ENCODE peak calls at places on chromosomes 2 and 18, in six cellular contexts. One of them, this sample, is unnamed.

GRCh38 chr2:137357641-137358040 is 592.3 kb downstream of the THSD7B start:
- DNase-seq in ovary: no peak
- DNase-seq in body of pancreas: no peak
- DNase-seq in gastrocnemius medialis: no peak
- DNase-seq in tibial nerve: no peak
- DNase-seq in Peyer's patch: no peak
- DNase-seq in this sample: no peak

GRCh38 chr2:10178751-10179150 is 56.2 kb downstream of the RRM2 start:
- DNase-seq in Peyer's patch: no peak
- DNase-seq in ovary: no peak
- DNase-seq in body of pancreas: no peak
- DNase-seq in gastrocnemius medialis: no peak
- DNase-seq in tibial nerve: no peak
- DNase-seq in this sample: no peak

GRCh38 chr18:47404845-47405244 is 153.4 kb upstream of the SKOR2 start:
- DNase-seq in gastrocnemius medialis: no peak
- DNase-seq in Peyer's patch: no peak
- DNase-seq in ovary: no peak
- DNase-seq in tibial nerve: no peak
- DNase-seq in body of pancreas: no peak
- DNase-seq in this sample: no peak

GRCh38 chr2:74760875-74761630 is 72.9 kb upstream of the HK2 start:
- DNase-seq in Peyer's patch: no peak
- DNase-seq in body of pancreas: no peak
- DNase-seq in gastrocnemius medialis: no peak
- DNase-seq in ovary: no peak
- DNase-seq in tibial nerve: no peak
- DNase-seq in this sample: no peak

GRCh38 chr18:10131783-10132381 is 218.1 kb downstream of the VAPA start:
- DNase-seq in Peyer's patch: peak
- DNase-seq in body of pancreas: peak
- DNase-seq in tibial nerve: no peak
- DNase-seq in ovary: peak
- DNase-seq in gastrocnemius medialis: no peak
- DNase-seq in this sample: peak

GRCh38 chr2:38284971-38285370 is 92.1 kb downstream of the ATL2 start:
- DNase-seq in ovary: no peak
- DNase-seq in gastrocnemius medialis: no peak
- DNase-seq in body of pancreas: no peak
- DNase-seq in tibial nerve: no peak
- DNase-seq in Peyer's patch: no peak
- DNase-seq in this sample: no peak

GRCh38 chr2:45237128-45237527 is 227.9 kb upstream of the SIX2 start:
- DNase-seq in ovary: no peak
- DNase-seq in gastrocnemius medialis: no peak
- DNase-seq in Peyer's patch: no peak
- DNase-seq in tibial nerve: no peak
- DNase-seq in body of pancreas: no peak
- DNase-seq in this sample: no peak

GRCh38 chr2:21656330-21657075 is 532.7 kb downstream of the TDRD15 start:
- DNase-seq in tibial nerve: no peak
- DNase-seq in ovary: no peak
- DNase-seq in gastrocnemius medialis: no peak
- DNase-seq in Peyer's patch: no peak
- DNase-seq in body of pancreas: no peak
- DNase-seq in this sample: no peak

GRCh38 chr2:216713691-216714411 is 18.5 kb upstream of the IGFBP5 start:
- DNase-seq in gastrocnemius medialis: no peak
- DNase-seq in ovary: peak
- DNase-seq in tibial nerve: peak
- DNase-seq in Peyer's patch: no peak
- DNase-seq in body of pancreas: peak
- DNase-seq in this sample: peak

GRCh38 chr18:77177009-77177408 is 44.4 kb upstream of the MBP start:
- DNase-seq in tibial nerve: no peak
- DNase-seq in gastrocnemius medialis: no peak
- DNase-seq in body of pancreas: no peak
- DNase-seq in ovary: no peak
- DNase-seq in Peyer's patch: no peak
- DNase-seq in this sample: no peak

GRCh38 chr2:136135924-136136906 is 18.3 kb upstream of the CXCR4 start:
- DNase-seq in tibial nerve: no peak
- DNase-seq in gastrocnemius medialis: no peak
- DNase-seq in ovary: no peak
- DNase-seq in Peyer's patch: no peak
- DNase-seq in body of pancreas: peak
- DNase-seq in this sample: no peak

GRCh38 chr18:7927119-7927518 is 360.0 kb downstream of the PTPRM start:
- DNase-seq in ovary: no peak
- DNase-seq in tibial nerve: no peak
- DNase-seq in body of pancreas: no peak
- DNase-seq in gastrocnemius medialis: no peak
- DNase-seq in Peyer's patch: no peak
- DNase-seq in this sample: no peak

GRCh38 chr2:205929445-205930027 is 156.4 kb downstream of the INO80D start:
- DNase-seq in Peyer's patch: peak
- DNase-seq in tibial nerve: no peak
- DNase-seq in body of pancreas: peak
- DNase-seq in gastrocnemius medialis: no peak
- DNase-seq in ovary: no peak
- DNase-seq in this sample: no peak

GRCh38 chr2:240393831-240394410 is 41.5 kb upstream of the GPC1 start:
- DNase-seq in tibial nerve: peak
- DNase-seq in ovary: no peak
- DNase-seq in Peyer's patch: peak
- DNase-seq in body of pancreas: peak
- DNase-seq in gastrocnemius medialis: no peak
- DNase-seq in this sample: peak

GRCh38 chr2:46434851-46435273 is 44.5 kb upstream of the TMEM247 start:
- DNase-seq in ovary: no peak
- DNase-seq in tibial nerve: no peak
- DNase-seq in Peyer's patch: no peak
- DNase-seq in body of pancreas: no peak
- DNase-seq in gastrocnemius medialis: no peak
- DNase-seq in this sample: no peak

GRCh38 chr2:191869178-191869577 is 22.3 kb upstream of the CAVIN2 start:
- DNase-seq in ovary: no peak
- DNase-seq in gastrocnemius medialis: no peak
- DNase-seq in tibial nerve: no peak
- DNase-seq in body of pancreas: no peak
- DNase-seq in Peyer's patch: no peak
- DNase-seq in this sample: no peak

GRCh38 chr2:156405586-156405985 is 30.6 kb upstream of the GPD2 start:
- DNase-seq in tibial nerve: no peak
- DNase-seq in Peyer's patch: no peak
- DNase-seq in ovary: no peak
- DNase-seq in gastrocnemius medialis: peak
- DNase-seq in body of pancreas: peak
- DNase-seq in this sample: no peak

GRCh38 chr18:27685807-27686412 is 491.0 kb downstream of the CDH2 start:
- DNase-seq in tibial nerve: no peak
- DNase-seq in ovary: no peak
- DNase-seq in gastrocnemius medialis: no peak
- DNase-seq in body of pancreas: peak
- DNase-seq in Peyer's patch: no peak
- DNase-seq in this sample: no peak

GRCh38 chr18:36187138-36187825 is at the start of gene MOCOS:
- DNase-seq in tibial nerve: peak
- DNase-seq in body of pancreas: peak
- DNase-seq in ovary: peak
- DNase-seq in gastrocnemius medialis: peak
- DNase-seq in Peyer's patch: peak
- DNase-seq in this sample: peak

GRCh38 chr18:54031243-54031642 is 193.2 kb downstream of the MBD2 start:
- DNase-seq in ovary: no peak
- DNase-seq in Peyer's patch: no peak
- DNase-seq in gastrocnemius medialis: no peak
- DNase-seq in tibial nerve: no peak
- DNase-seq in body of pancreas: no peak
- DNase-seq in this sample: no peak

GRCh38 chr18:67281746-67282145 is 234.8 kb downstream of the DSEL start:
- DNase-seq in tibial nerve: no peak
- DNase-seq in ovary: no peak
- DNase-seq in Peyer's patch: no peak
- DNase-seq in body of pancreas: no peak
- DNase-seq in gastrocnemius medialis: no peak
- DNase-seq in this sample: no peak

GRCh38 chr2:216984937-216985336 is 125.1 kb upstream of the TNP1 start:
- DNase-seq in ovary: no peak
- DNase-seq in gastrocnemius medialis: no peak
- DNase-seq in tibial nerve: no peak
- DNase-seq in Peyer's patch: no peak
- DNase-seq in body of pancreas: no peak
- DNase-seq in this sample: no peak

GRCh38 chr2:85733121-85733960 is 20.4 kb upstream of the ATOH8 start:
- DNase-seq in body of pancreas: no peak
- DNase-seq in Peyer's patch: no peak
- DNase-seq in gastrocnemius medialis: peak
- DNase-seq in ovary: no peak
- DNase-seq in tibial nerve: peak
- DNase-seq in this sample: no peak

GRCh38 chr2:231894566-231895380 is 31.4 kb downstream of the NPPC start:
- DNase-seq in Peyer's patch: no peak
- DNase-seq in body of pancreas: no peak
- DNase-seq in ovary: no peak
- DNase-seq in gastrocnemius medialis: no peak
- DNase-seq in tibial nerve: no peak
- DNase-seq in this sample: no peak

GRCh38 chr2:69011611-69012157 is 1.3 kb upstream of the ANTXR1 start:
- DNase-seq in body of pancreas: no peak
- DNase-seq in tibial nerve: no peak
- DNase-seq in ovary: no peak
- DNase-seq in gastrocnemius medialis: no peak
- DNase-seq in Peyer's patch: no peak
- DNase-seq in this sample: no peak

GRCh38 chr2:69017080-69017479 is 4.1 kb downstream of the ANTXR1 start:
- DNase-seq in Peyer's patch: no peak
- DNase-seq in gastrocnemius medialis: no peak
- DNase-seq in tibial nerve: no peak
- DNase-seq in body of pancreas: no peak
- DNase-seq in ovary: peak
- DNase-seq in this sample: no peak

GRCh38 chr2:69013123-69013836 is at the start of gene ANTXR1:
- DNase-seq in gastrocnemius medialis: peak
- DNase-seq in tibial nerve: no peak
- DNase-seq in body of pancreas: peak
- DNase-seq in Peyer's patch: peak
- DNase-seq in ovary: peak
- DNase-seq in this sample: peak

GRCh38 chr2:69012310-69013122 is 463 bp upstream of the ANTXR1 start:
- DNase-seq in tibial nerve: peak
- DNase-seq in Peyer's patch: peak
- DNase-seq in body of pancreas: peak
- DNase-seq in gastrocnemius medialis: peak
- DNase-seq in ovary: peak
- DNase-seq in this sample: peak

GRCh38 chr2:69013837-69014796 is 1.1 kb downstream of the ANTXR1 start:
- DNase-seq in ovary: peak
- DNase-seq in gastrocnemius medialis: no peak
- DNase-seq in body of pancreas: no peak
- DNase-seq in Peyer's patch: no peak
- DNase-seq in tibial nerve: no peak
- DNase-seq in this sample: no peak
- TF ChIP-seq POLR2A in ovary: no peak
- TF ChIP-seq POLR2A in gastrocnemius medialis: no peak
- TF ChIP-seq POLR2A in body of pancreas: no peak
- TF ChIP-seq POLR2A in Peyer's patch: no peak
- TF ChIP-seq POLR2A in tibial nerve: no peak
- TF ChIP-seq POLR2A in this sample: no peak

GRCh38 chr2:175999283-175999819 is 2.7 kb downstream of the LNPK start:
- DNase-seq in Peyer's patch: no peak
- DNase-seq in gastrocnemius medialis: no peak
- DNase-seq in tibial nerve: no peak
- DNase-seq in ovary: no peak
- DNase-seq in body of pancreas: no peak
- DNase-seq in this sample: no peak

GRCh38 chr2:176002684-176003225 is 688 bp upstream of the LNPK start:
- DNase-seq in gastrocnemius medialis: peak
- DNase-seq in Peyer's patch: no peak
- DNase-seq in ovary: no peak
- DNase-seq in body of pancreas: peak
- DNase-seq in tibial nerve: no peak
- DNase-seq in this sample: no peak

GRCh38 chr2:176003958-176004357 is 1.9 kb upstream of the LNPK start:
- DNase-seq in body of pancreas: no peak
- DNase-seq in Peyer's patch: no peak
- DNase-seq in tibial nerve: no peak
- DNase-seq in gastrocnemius medialis: no peak
- DNase-seq in ovary: no peak
- DNase-seq in this sample: no peak

GRCh38 chr2:176001281-176001902 is 675 bp downstream of the LNPK start:
- DNase-seq in Peyer's patch: peak
- DNase-seq in ovary: no peak
- DNase-seq in gastrocnemius medialis: peak
- DNase-seq in tibial nerve: no peak
- DNase-seq in body of pancreas: peak
- DNase-seq in this sample: peak

GRCh38 chr2:176001903-176002683 is at the start of gene LNPK:
- DNase-seq in ovary: peak
- DNase-seq in Peyer's patch: peak
- DNase-seq in body of pancreas: peak
- DNase-seq in gastrocnemius medialis: peak
- DNase-seq in tibial nerve: peak
- DNase-seq in this sample: peak
- TF ChIP-seq POLR2A in ovary: peak
- TF ChIP-seq POLR2A in Peyer's patch: peak
- TF ChIP-seq POLR2A in body of pancreas: peak
- TF ChIP-seq POLR2A in gastrocnemius medialis: peak
- TF ChIP-seq POLR2A in tibial nerve: peak
- TF ChIP-seq POLR2A in this sample: peak

DNA sequence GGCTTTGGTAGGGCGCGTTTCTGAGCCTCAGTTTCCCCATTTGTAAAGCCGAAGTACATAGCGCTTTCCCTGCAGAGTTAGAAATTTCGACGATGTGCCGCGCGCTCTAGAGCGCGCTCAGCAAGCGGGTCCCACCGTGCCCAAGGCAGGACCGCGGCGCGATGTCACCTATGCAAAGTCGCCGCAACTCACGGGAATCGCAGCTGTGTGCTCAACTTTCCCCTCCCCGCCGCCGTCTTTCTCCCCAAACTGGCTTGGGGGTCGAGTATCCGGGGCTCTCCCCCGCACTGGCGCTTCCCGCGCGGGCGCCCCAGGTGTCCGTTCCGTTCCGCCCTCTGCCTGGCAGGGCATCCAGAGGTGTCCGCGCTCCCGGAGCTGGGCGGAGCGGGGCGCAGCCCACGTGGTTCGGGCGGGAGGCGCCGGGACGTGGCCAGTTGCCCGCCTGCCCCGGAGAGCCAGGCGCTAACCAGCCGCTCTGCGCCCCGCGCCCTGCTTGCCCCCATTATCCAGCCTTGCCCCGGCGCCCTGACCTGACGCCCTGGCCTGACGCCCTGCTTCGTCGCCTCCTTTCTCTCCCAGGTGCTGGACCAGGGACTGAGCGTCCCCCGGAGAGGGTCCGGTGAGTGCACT is at the start of gene MLPH:
- DNase-seq in tibial nerve: peak
- DNase-seq in gastrocnemius medialis: no peak
- DNase-seq in body of pancreas: peak
- DNase-seq in ovary: peak
- DNase-seq in Peyer's patch: peak
- DNase-seq in this sample: peak
- TF ChIP-seq POLR2A in tibial nerve: peak
- TF ChIP-seq POLR2A in gastrocnemius medialis: peak
- TF ChIP-seq POLR2A in body of pancreas: peak
- TF ChIP-seq POLR2A in ovary: no peak
- TF ChIP-seq POLR2A in Peyer's patch: peak
- TF ChIP-seq POLR2A in this sample: no peak

GRCh38 chr2:27262379-27263286 is at the start of gene SLC30A3:
- DNase-seq in gastrocnemius medialis: peak
- DNase-seq in tibial nerve: peak
- DNase-seq in Peyer's patch: peak
- DNase-seq in ovary: peak
- DNase-seq in body of pancreas: peak
- DNase-seq in this sample: peak
- TF ChIP-seq POLR2A in gastrocnemius medialis: no peak
- TF ChIP-seq POLR2A in tibial nerve: no peak
- TF ChIP-seq POLR2A in Peyer's patch: no peak
- TF ChIP-seq POLR2A in ovary: no peak
- TF ChIP-seq POLR2A in body of pancreas: no peak
- TF ChIP-seq POLR2A in this sample: no peak